ENCODE peak calls at places on chromosomes 16 and 17, in four cellular contexts. X, R, C and N are unnamed samples.

GRCh38 chr17:63140255-63140654 is 174.2 kb downstream of the TANC2 start:
- DNase-seq in R (peak; percentile 69), C (peak; percentile 48), X (no peak), N (no peak)

GRCh38 chr17:3660311-3660891 is 8.0 kb downstream of the TAX1BP3 start:
- DNase-seq in C (no peak), X (no peak), R (no peak), N (no peak)

GRCh38 chr16:57501492-57501891 is 15.2 kb upstream of the DOK4 start:
- DNase-seq in C (no peak), R (no peak), X (no peak), N (no peak)

GRCh38 chr16:10729649-10730048 is 14.0 kb upstream of the NUBP1 start:
- DNase-seq in C (peak; percentile 42), R (no peak), X (peak; percentile 80), N (no peak)

GRCh38 chr17:1782171-1782567 is 20.3 kb downstream of the SERPINF1 start:
- DNase-seq in X (no peak), C (no peak), R (no peak), N (no peak)

GRCh38 chr16:14549789-14550153 is 80.3 kb downstream of the PARN start:
- DNase-seq in R (no peak), C (no peak), X (peak; percentile 66), N (no peak)

GRCh38 chr17:1630662-1631061 is 2.0 kb upstream of the SLC43A2 start:
- DNase-seq in X (no peak), C (no peak), R (peak; percentile 42), N (no peak)

GRCh38 chr16:3113765-3114479 is 1.5 kb downstream of the ZNF205 start:
- DNase-seq in C (no peak), X (peak; percentile 35), R (no peak), N (no peak)

GRCh38 chr17:28227278-28228108 is 91.5 kb upstream of the TMEM97 start:
- DNase-seq in R (peak; percentile 37), C (peak; percentile 23), X (peak; percentile 93), N (peak; percentile 88)

GRCh38 chr17:17446666-17447155 is 30.1 kb upstream of the MED9 start:
- DNase-seq in R (no peak), C (no peak), X (no peak), N (no peak)

GRCh38 chr17:5892897-5893656 is 177.1 kb upstream of the WSCD1 start:
- DNase-seq in C (no peak), X (no peak), R (no peak), N (no peak)

GRCh38 chr17:66541461-66542182 is 239.2 kb downstream of the PRKCA start:
- DNase-seq in R (no peak), C (peak; percentile 49), X (no peak), N (peak; percentile 39)

GRCh38 chr17:37051839-37052238 is 103.1 kb downstream of the AATF start:
- DNase-seq in R (no peak), C (no peak), X (no peak), N (no peak)

GRCh38 chr17:58577696-58578095 is 63.3 kb upstream of the MTMR4 start:
- DNase-seq in R (peak; percentile 59), X (peak; percentile 70), C (peak; percentile 71), N (peak; percentile 56)

GRCh38 chr17:36089888-36090836 is at the start of gene CCL3:
- DNase-seq in C (no peak), R (peak; percentile 64), X (no peak), N (no peak)

GRCh38 chr17:67528751-67529436 is 151.8 kb downstream of the PITPNC1 start:
- DNase-seq in C (peak; percentile 75), R (no peak), X (peak; percentile 67), N (peak; percentile 92)

GRCh38 chr16:80250376-80250775 is 290.4 kb upstream of the DYNLRB2 start:
- DNase-seq in C (no peak), R (no peak), X (peak; percentile 41), N (no peak)

GRCh38 chr17:16052486-16052885 is 52.9 kb downstream of the TTC19 start:
- DNase-seq in C (peak; percentile 65), X (no peak), R (no peak), N (no peak)

GRCh38 chr17:4950075-4950756 is 703 bp upstream of the ENO3 start:
- DNase-seq in C (no peak), X (peak; percentile 57), R (no peak), N (peak; percentile 45)

GRCh38 chr17:80859004-80859941 is 132.4 kb upstream of the CHMP6 start:
- DNase-seq in X (peak; percentile 37), R (no peak), C (peak; percentile 87), N (no peak)
- TF ChIP-seq CTCF in X (peak; percentile 9), R (no peak), C (peak; percentile 34), N (no peak)

DNA sequence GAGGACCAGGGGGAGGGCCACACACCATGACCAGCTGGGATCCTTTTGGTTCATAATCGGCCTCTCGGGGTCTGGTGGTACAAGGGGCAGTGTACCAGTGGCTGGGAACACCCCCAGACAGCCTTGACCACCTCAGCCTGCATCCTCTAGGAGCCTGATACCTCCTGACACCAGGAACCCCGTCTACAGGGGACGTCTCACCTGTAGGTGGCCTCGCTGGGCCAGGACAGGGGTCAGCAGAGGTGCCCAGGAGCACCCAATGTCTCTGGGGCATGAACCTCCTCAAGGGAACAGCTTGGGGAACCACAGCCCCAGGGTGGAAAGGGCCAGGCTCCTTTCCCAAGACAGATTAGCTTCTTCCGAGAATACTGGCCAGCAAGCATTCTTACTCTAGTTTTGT is 2.5 kb upstream of the METRNL start:
- DNase-seq in C (no peak), X (peak; percentile 57), R (no peak), N (no peak)
- TF ChIP-seq CTCF in C (peak; percentile 13), X (peak; percentile 54), R (no peak), N (no peak)

DNA sequence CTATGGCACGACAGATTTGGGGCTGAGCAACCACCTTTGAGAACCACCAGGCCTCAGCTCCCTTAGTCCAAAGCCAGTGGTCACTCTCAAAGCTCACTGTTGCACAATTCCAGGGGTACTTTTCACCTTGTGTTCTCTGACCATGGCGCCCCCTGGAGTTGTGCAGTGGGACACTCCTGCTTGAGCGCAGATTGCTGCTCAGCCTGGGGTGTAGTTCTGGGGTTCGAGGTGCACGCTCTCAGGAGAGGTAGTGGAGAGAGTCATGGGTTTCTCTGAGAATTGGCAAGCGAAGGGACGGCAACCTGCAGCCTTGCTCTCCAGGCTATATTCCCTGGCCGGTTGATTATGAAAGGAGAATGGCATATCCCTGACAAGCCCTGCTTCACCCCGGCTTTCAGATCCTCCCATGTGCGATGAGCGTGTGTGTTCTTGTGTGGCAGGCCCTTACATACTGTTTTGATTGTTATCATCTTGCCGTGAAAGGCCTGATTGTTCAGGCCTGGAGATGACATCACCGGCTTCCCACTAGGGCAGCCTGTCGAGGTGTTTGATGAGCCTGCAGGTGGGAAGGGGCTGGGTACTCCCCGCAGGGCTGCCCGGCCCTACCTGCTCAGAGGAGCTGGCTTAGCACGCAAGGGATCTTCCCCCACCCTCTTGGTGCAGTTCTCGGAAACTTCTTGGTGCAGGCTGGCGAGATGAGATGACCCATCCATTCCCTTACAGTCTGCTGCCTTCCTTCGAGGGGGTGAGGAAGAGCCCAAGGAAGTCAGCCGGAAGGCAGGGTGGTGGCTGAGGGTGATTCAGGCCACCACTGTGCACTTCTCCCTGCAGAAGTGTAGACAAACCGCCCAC is 431.2 kb downstream of the SLC39A11 start:
- DNase-seq in C (no peak), R (no peak), X (no peak), N (no peak)
- TF ChIP-seq CTCF in C (peak; percentile 1), R (no peak), X (peak; percentile 23), N (peak; percentile 29)

DNA sequence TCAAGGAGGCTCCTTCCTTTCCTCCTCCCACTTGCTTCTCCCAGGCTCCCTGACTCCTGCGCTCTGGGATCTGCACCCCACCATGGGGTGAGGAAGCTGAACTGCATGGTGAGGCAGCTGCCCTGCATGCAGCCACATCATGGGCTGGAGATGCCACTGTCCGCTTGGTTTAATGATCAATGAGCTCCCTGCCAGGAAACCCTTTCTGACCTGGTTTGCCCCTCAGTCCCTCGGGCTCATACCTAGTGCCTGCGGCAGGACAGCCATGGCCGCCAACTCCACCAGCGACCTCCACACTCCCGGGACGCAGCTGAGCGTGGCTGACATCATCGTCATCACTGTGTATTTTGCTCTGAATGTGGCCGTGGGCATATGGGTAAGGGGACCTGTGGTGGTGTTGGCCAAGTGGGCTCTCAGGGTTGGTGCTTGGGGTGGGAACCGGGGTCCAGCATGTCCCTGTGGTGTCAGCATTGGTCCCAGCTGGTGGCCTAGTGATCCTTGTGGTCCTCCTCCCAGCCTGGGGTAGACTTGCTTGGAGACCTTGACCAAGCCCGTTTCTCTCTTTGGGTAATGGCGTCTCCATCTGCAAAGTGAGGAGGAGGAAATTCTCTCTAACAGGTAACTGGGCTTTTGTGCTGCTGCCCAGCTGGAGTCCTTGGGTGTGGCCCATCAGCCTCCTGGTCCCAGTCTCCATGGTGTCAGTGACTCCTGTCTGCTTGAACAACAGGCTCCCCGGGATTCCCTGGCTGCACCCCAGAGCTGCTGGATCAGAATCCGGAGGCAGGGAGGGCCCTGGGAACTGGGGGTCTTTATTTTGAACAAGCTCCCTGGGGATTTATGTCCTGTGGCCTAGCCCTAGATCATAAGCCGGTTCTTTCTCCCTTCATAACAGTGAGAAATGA is at the start of gene SLC5A10:
- DNase-seq in X (peak; percentile 51), R (no peak), C (no peak), N (no peak)
- TF ChIP-seq CTCF in X (no peak), R (no peak), C (peak; percentile 14), N (peak; percentile 17)

GRCh38 chr16:1184156-1184868 is 31.4 kb downstream of the CACNA1H start:
- DNase-seq in C (no peak), R (no peak), X (peak; percentile 57), N (no peak)
- TF ChIP-seq CTCF in C (no peak), R (no peak), X (no peak), N (no peak)